ENCODE peak calls at places on chromosomes 12 and 14, in four cellular contexts. K, J, W and P are unnamed samples.

GRCh38 chr12:15244341-15244740 is 23.1 kb upstream of the RERG start:
- DNase-seq in W (no peak), K (no peak), J (no peak), P (no peak)

GRCh38 chr14:26596722-26597030 is 1.2 kb downstream of the NOVA1 start:
- DNase-seq in K (no peak), W (peak; percentile 25), J (peak; percentile 48), P (peak; percentile 59)

GRCh38 chr12:89092297-89092696 is 260.0 kb downstream of the DUSP6 start:
- DNase-seq in J (no peak), K (no peak), W (no peak), P (no peak)

GRCh38 chr12:111184161-111184560 is 184.7 kb downstream of the PHETA1 start:
- DNase-seq in J (no peak), K (no peak), W (no peak), P (no peak)

GRCh38 chr14:89221109-89221508 is 195.9 kb downstream of the FOXN3 start:
- DNase-seq in W (no peak), K (no peak), J (peak; percentile 72), P (no peak)

GRCh38 chr12:130872179-130873096 is 572 bp downstream of the RAN start:
- DNase-seq in K (peak; percentile 42), J (peak; percentile 80), W (peak; percentile 68), P (peak; percentile 54)

GRCh38 chr14:63204407-63205280 is at the start of gene RHOJ:
- DNase-seq in W (peak; percentile 26), K (no peak), J (peak; percentile 61), P (no peak)

GRCh38 chr12:24728366-24728765 is 220.5 kb downstream of the BCAT1 start:
- DNase-seq in W (no peak), J (peak; percentile 62), K (no peak), P (no peak)

GRCh38 chr12:101839324-101840283 is 8.8 kb upstream of the GNPTAB start:
- DNase-seq in K (peak; percentile 68), J (peak; percentile 86), W (peak; percentile 26), P (no peak)

GRCh38 chr12:67651380-67651695 is 2.8 kb downstream of the DYRK2 start:
- DNase-seq in J (peak; percentile 56), W (no peak), K (peak; percentile 29), P (no peak)

GRCh38 chr14:58746261-58746660 is 108.5 kb downstream of the DACT1 start:
- DNase-seq in W (no peak), K (no peak), J (peak; percentile 55), P (no peak)

GRCh38 chr14:103763730-103764488 is 48.3 kb downstream of the ZFYVE21 start:
- DNase-seq in J (peak; percentile 18), W (no peak), K (no peak), P (no peak)

GRCh38 chr12:128617304-128617833 is 206.4 kb downstream of the SLC15A4 start:
- DNase-seq in J (no peak), K (no peak), W (no peak), P (no peak)

GRCh38 chr12:71636704-71637115 is 26.9 kb downstream of the ZFC3H1 start:
- DNase-seq in W (no peak), K (no peak), J (peak; percentile 87), P (no peak)